ENCODE peak calls at places on chromosomes 6 and 20, in seven cellular contexts. One of them, this sample, is unnamed.

GRCh38 chr6:129749749-129750120 is 39.8 kb upstream of the ARHGAP18 start:
- DNase-seq in HCT116: peak; percentile 82
- DNase-seq in ovary: no peak
- DNase-seq in A549: no peak
- DNase-seq in IMR-90: peak; percentile 83
- DNase-seq in transverse colon: no peak
- DNase-seq in lower leg skin: no peak
- DNase-seq in this sample: no peak

GRCh38 chr6:106186172-106186571 is 100.0 kb downstream of the PRDM1 start:
- DNase-seq in IMR-90: no peak
- DNase-seq in ovary: no peak
- DNase-seq in HCT116: no peak
- DNase-seq in transverse colon: no peak
- DNase-seq in lower leg skin: no peak
- DNase-seq in A549: no peak
- DNase-seq in this sample: no peak

GRCh38 chr6:170233304-170234205 is 57.3 kb downstream of the DLL1 start:
- DNase-seq in lower leg skin: no peak
- DNase-seq in ovary: no peak
- DNase-seq in transverse colon: no peak
- DNase-seq in A549: no peak
- DNase-seq in HCT116: no peak
- DNase-seq in IMR-90: no peak
- DNase-seq in this sample: no peak

GRCh38 chr6:52482903-52483670 is 62.9 kb downstream of the EFHC1 start:
- DNase-seq in ovary: no peak
- DNase-seq in A549: no peak
- DNase-seq in transverse colon: no peak
- DNase-seq in IMR-90: peak; percentile 51
- DNase-seq in HCT116: no peak
- DNase-seq in lower leg skin: no peak
- DNase-seq in this sample: no peak

GRCh38 chr20:12229891-12230290 is 312.2 kb downstream of the BTBD3 start:
- DNase-seq in lower leg skin: no peak
- DNase-seq in A549: no peak
- DNase-seq in transverse colon: no peak
- DNase-seq in IMR-90: no peak
- DNase-seq in HCT116: no peak
- DNase-seq in ovary: no peak
- DNase-seq in this sample: no peak

GRCh38 chr20:62156592-62157386 is 13.2 kb downstream of the SS18L1 start:
- DNase-seq in HCT116: peak; percentile 46
- DNase-seq in A549: peak; percentile 59
- DNase-seq in ovary: peak; percentile 76
- DNase-seq in lower leg skin: peak; percentile 91
- DNase-seq in IMR-90: peak; percentile 19
- DNase-seq in transverse colon: peak; percentile 63
- DNase-seq in this sample: peak; percentile 43

GRCh38 chr20:47502801-47503239 is 1.1 kb downstream of the NCOA3 start:
- DNase-seq in lower leg skin: peak; percentile 48
- DNase-seq in ovary: no peak
- DNase-seq in HCT116: no peak
- DNase-seq in transverse colon: no peak
- DNase-seq in IMR-90: peak; percentile 62
- DNase-seq in A549: peak; percentile 52
- DNase-seq in this sample: no peak

GRCh38 chr6:168495636-168496035 is 54.7 kb downstream of the SMOC2 start:
- DNase-seq in lower leg skin: no peak
- DNase-seq in transverse colon: no peak
- DNase-seq in A549: no peak
- DNase-seq in HCT116: no peak
- DNase-seq in IMR-90: no peak
- DNase-seq in ovary: no peak
- DNase-seq in this sample: no peak

GRCh38 chr6:150072201-150072600 is 3.3 kb upstream of the ULBP3 start:
- DNase-seq in transverse colon: peak; percentile 94
- DNase-seq in lower leg skin: peak; percentile 91
- DNase-seq in A549: peak; percentile 76
- DNase-seq in ovary: no peak
- DNase-seq in IMR-90: peak; percentile 16
- DNase-seq in HCT116: peak; percentile 90
- DNase-seq in this sample: peak; percentile 77

GRCh38 chr6:156646496-156646895 is 130.7 kb upstream of the ARID1B start:
- DNase-seq in IMR-90: no peak
- DNase-seq in lower leg skin: no peak
- DNase-seq in HCT116: no peak
- DNase-seq in transverse colon: no peak
- DNase-seq in A549: no peak
- DNase-seq in ovary: no peak
- DNase-seq in this sample: no peak

GRCh38 chr20:17568972-17569471 is 853 bp upstream of the DSTN start:
- DNase-seq in HCT116: peak; percentile 91
- DNase-seq in lower leg skin: peak; percentile 96
- DNase-seq in A549: peak; percentile 98
- DNase-seq in transverse colon: peak; percentile 90
- DNase-seq in ovary: peak; percentile 90
- DNase-seq in IMR-90: peak; percentile 99
- DNase-seq in this sample: peak; percentile 71
- TF ChIP-seq POLR2A in HCT116: peak; percentile 34
- TF ChIP-seq POLR2A in lower leg skin: no peak
- TF ChIP-seq POLR2A in A549: peak; percentile 32
- TF ChIP-seq POLR2A in transverse colon: peak; percentile 76
- TF ChIP-seq POLR2A in ovary: peak; percentile 67
- TF ChIP-seq POLR2A in IMR-90: peak; percentile 67
- TF ChIP-seq POLR2A in this sample: peak; percentile 45

DNA sequence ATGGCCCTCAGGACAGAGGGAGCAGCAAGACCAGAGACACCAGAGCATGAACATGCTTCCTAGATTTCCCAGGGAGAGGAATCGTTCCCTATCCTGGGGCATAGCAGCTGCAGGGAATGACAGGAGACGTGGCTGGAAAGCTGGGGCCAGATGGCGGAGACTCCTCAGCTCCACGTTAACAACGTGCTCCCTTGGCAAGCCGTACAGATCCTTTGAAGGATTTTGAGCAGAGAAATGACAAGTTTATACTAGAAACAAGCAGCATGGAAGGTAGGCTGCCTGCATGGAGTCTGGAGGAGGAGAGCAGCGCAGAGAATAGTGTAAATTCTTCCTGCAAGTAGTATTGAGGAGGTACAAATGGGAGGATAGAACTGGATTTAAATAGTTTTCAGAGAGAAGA is 11.7 kb downstream of the MYLIP start:
- DNase-seq in ovary: no peak
- DNase-seq in lower leg skin: no peak
- DNase-seq in IMR-90: no peak
- DNase-seq in A549: no peak
- DNase-seq in HCT116: no peak
- DNase-seq in transverse colon: no peak
- DNase-seq in this sample: no peak
- TF ChIP-seq POLR2A in ovary: no peak
- TF ChIP-seq POLR2A in lower leg skin: no peak
- TF ChIP-seq POLR2A in IMR-90: no peak
- TF ChIP-seq POLR2A in A549: no peak
- TF ChIP-seq POLR2A in HCT116: no peak
- TF ChIP-seq POLR2A in transverse colon: no peak
- TF ChIP-seq POLR2A in this sample: no peak

DNA sequence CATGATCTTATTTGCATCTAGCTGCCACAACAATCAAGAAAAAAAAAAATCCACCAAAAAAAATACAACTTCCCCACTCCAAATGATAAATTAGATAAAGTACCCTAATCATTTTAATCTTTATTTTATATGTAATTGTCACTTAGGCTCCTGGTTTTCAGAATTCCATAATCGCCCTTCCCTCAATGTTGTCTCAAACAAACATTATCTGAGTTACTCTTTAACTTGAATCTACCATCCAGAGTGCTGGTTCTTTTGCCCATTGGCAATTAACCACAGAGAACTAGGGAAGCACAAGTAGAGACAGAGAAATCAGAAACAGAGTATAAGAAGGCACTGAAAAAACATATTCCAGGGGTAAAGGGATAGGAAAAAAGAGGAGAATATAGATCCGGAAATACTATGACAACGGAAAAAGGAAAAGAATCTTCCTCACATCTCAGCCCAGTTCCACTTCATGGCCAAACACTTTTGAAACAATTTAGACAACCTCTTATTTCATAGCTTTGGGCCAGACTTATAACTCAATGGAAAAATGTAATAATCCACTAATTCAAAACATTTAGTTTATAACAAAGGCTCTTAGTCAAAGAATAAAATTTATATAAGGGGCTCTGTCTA is 861 bp upstream of the NHSL1 start:
- DNase-seq in ovary: no peak
- DNase-seq in IMR-90: no peak
- DNase-seq in lower leg skin: no peak
- DNase-seq in HCT116: no peak
- DNase-seq in transverse colon: no peak
- DNase-seq in A549: no peak
- DNase-seq in this sample: no peak
- TF ChIP-seq POLR2A in ovary: no peak
- TF ChIP-seq POLR2A in IMR-90: no peak
- TF ChIP-seq POLR2A in lower leg skin: no peak
- TF ChIP-seq POLR2A in HCT116: no peak
- TF ChIP-seq POLR2A in transverse colon: peak; percentile 16
- TF ChIP-seq POLR2A in A549: no peak
- TF ChIP-seq POLR2A in this sample: no peak

GRCh38 chr20:64077876-64078551 is 1.3 kb downstream of the RGS19 start:
- DNase-seq in IMR-90: no peak
- DNase-seq in ovary: no peak
- DNase-seq in A549: no peak
- DNase-seq in HCT116: no peak
- DNase-seq in lower leg skin: no peak
- DNase-seq in transverse colon: peak; percentile 68
- DNase-seq in this sample: no peak

GRCh38 chr20:64077541-64077875 is 1.8 kb downstream of the RGS19 start:
- DNase-seq in A549: no peak
- DNase-seq in lower leg skin: no peak
- DNase-seq in IMR-90: no peak
- DNase-seq in ovary: no peak
- DNase-seq in transverse colon: no peak
- DNase-seq in HCT116: no peak
- DNase-seq in this sample: no peak

GRCh38 chr20:64076061-64076997 is 3.0 kb downstream of the RGS19 start:
- DNase-seq in transverse colon: no peak
- DNase-seq in ovary: no peak
- DNase-seq in A549: no peak
- DNase-seq in lower leg skin: no peak
- DNase-seq in HCT116: no peak
- DNase-seq in IMR-90: no peak
- DNase-seq in this sample: no peak

GRCh38 chr20:64075556-64075955 is 3.8 kb downstream of the RGS19 start:
- DNase-seq in lower leg skin: no peak
- DNase-seq in A549: no peak
- DNase-seq in HCT116: no peak
- DNase-seq in ovary: no peak
- DNase-seq in transverse colon: no peak
- DNase-seq in IMR-90: no peak
- DNase-seq in this sample: no peak

DNA sequence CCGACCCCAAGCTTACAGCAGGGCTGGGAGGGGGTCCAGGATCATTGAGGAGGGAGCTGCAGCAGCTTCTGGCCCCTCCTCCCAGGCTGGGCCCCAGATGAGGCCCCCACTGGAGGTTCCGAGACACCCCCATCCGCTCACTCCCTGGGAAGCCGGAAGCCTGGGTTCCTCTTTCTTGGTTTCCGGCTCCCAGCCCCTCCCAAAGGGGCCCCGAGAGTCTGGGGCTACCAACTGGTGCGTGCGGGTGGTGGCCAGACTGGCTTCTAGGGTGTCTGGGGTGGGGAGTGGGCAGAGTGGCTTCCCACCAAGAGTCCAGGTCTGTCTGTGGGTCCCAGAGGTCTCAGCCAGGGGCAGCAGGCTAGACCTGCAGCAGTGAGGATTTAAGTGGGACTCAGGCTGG is 2.2 kb downstream of the RGS19 start:
- DNase-seq in HCT116: no peak
- DNase-seq in lower leg skin: no peak
- DNase-seq in ovary: no peak
- DNase-seq in IMR-90: no peak
- DNase-seq in A549: no peak
- DNase-seq in transverse colon: peak; percentile 48
- DNase-seq in this sample: no peak
- TF ChIP-seq POLR2A in HCT116: no peak
- TF ChIP-seq POLR2A in lower leg skin: no peak
- TF ChIP-seq POLR2A in ovary: no peak
- TF ChIP-seq POLR2A in IMR-90: no peak
- TF ChIP-seq POLR2A in A549: no peak
- TF ChIP-seq POLR2A in transverse colon: no peak
- TF ChIP-seq POLR2A in this sample: no peak